ENCODE peak calls at places on chromosomes 16 and 17, in eight cellular contexts. Y is left ventricle myocardium inferior, K is endothelial cell of umbilical vein, C is MM.1S, D is A549, N is kidney, A is lower lobe of right lung, L is upper lobe of right lung. O is an unnamed sample. For H3K4me1, the result is how much of the 10 kb centered on the place peaks cover.

GRCh38 chr16:3591436-3591803 is 14.2 kb upstream of the NLRC3 start:
- DNase-seq in Y (no peak), K (no peak), C (no peak), D (no peak), N (peak), A (no peak), L (no peak), O (no peak)

GRCh38 chr17:33218657-33219298 is 74.3 kb downstream of the ASIC2 start:
- DNase-seq in Y (no peak), K (no peak), C (no peak), D (no peak), N (no peak), A (no peak), L (no peak), O (no peak)

GRCh38 chr17:12737740-12738469 is 51.4 kb upstream of the ARHGAP44 start:
- DNase-seq in Y (no peak), K (no peak), C (no peak), D (no peak), N (no peak), A (no peak), L (no peak), O (no peak)

GRCh38 chr16:13453938-13454553 is 465.9 kb upstream of the ERCC4 start:
- DNase-seq in Y (no peak), K (no peak), C (peak), D (peak), N (no peak), A (no peak), L (no peak), O (peak)

GRCh38 chr17:69246726-69247375 is 18.2 kb upstream of the ABCA10 start:
- DNase-seq in Y (no peak), K (peak), C (peak), D (peak), N (no peak), A (no peak), L (no peak), O (peak)

GRCh38 chr16:88508868-88509748 is 56.0 kb downstream of the ZFPM1 start:
- DNase-seq in Y (no peak), K (no peak), C (no peak), D (no peak), N (no peak), A (no peak), L (no peak), O (no peak)

GRCh38 chr17:41456206-41456605 is 11.0 kb downstream of the KRT32 start:
- DNase-seq in Y (no peak), K (no peak), C (no peak), D (no peak), N (no peak), A (no peak), L (no peak), O (no peak)

GRCh38 chr17:70520447-70520846 is 351.1 kb downstream of the KCNJ2 start:
- DNase-seq in Y (no peak), K (no peak), C (no peak), D (no peak), N (no peak), A (no peak), L (no peak), O (no peak)

GRCh38 chr16:35735403-35736251 is 2276.2 kb downstream of the TP53TG3F start:
- DNase-seq in Y (no peak), K (no peak), C (no peak), D (no peak), N (peak), A (no peak), L (no peak), O (no peak)

GRCh38 chr16:51924744-51925143 is 622.2 kb downstream of the TOX3 start:
- DNase-seq in Y (no peak), K (no peak), C (no peak), D (no peak), N (no peak), A (no peak), L (no peak), O (no peak)

GRCh38 chr17:81163703-81164413 is 1.4 kb upstream of the PVALEF start:
- DNase-seq in Y (no peak), K (no peak), C (no peak), D (no peak), N (peak), A (peak), L (no peak), O (no peak)

GRCh38 chr17:57915980-57916757 is 39.0 kb downstream of the CUEDC1 start:
- DNase-seq in Y (no peak), K (no peak), C (no peak), D (no peak), N (no peak), A (no peak), L (no peak), O (no peak)

GRCh38 chr17:81097134-81097942 is 62.4 kb downstream of the BAIAP2 start:
- DNase-seq in Y (peak), K (peak), C (no peak), D (peak), N (peak), A (peak), L (peak), O (peak)

GRCh38 chr17:60712675-60713074 is 35.0 kb downstream of the BCAS3 start:
- DNase-seq in Y (no peak), K (no peak), C (no peak), D (no peak), N (no peak), A (no peak), L (no peak), O (no peak)

GRCh38 chr17:78903101-78903779 is at the start of gene CEP295NL:
- DNase-seq in Y (no peak), K (no peak), C (no peak), D (peak), N (no peak), A (no peak), L (no peak), O (no peak)

GRCh38 chr17:48161127-48161905 is 53.8 kb downstream of the SNX11 start:
- DNase-seq in Y (no peak), K (no peak), C (no peak), D (no peak), N (no peak), A (no peak), L (no peak), O (no peak)

GRCh38 chr16:89393731-89394406 is 96.5 kb downstream of the ANKRD11 start:
- DNase-seq in Y (peak), K (peak), C (no peak), D (no peak), N (peak), A (peak), L (peak), O (no peak)

GRCh38 chr17:72697602-72698146 is 394.8 kb downstream of the SLC39A11 start:
- DNase-seq in Y (no peak), K (no peak), C (no peak), D (no peak), N (no peak), A (no peak), L (no peak), O (no peak)

GRCh38 chr17:29566473-29567361 is at the start of gene ABHD15:
- DNase-seq in Y (peak), K (peak), C (peak), D (peak), N (peak), A (peak), L (peak), O (peak)

GRCh38 chr17:42387663-42388380 is 420 bp downstream of the STAT3 start:
- DNase-seq in Y (peak), K (peak), C (peak), D (no peak), N (peak), A (peak), L (peak), O (peak)

GRCh38 chr17:77497578-77497934 is 356.8 kb downstream of the SEC14L1 start:
- DNase-seq in Y (peak), K (no peak), C (no peak), D (no peak), N (peak), A (no peak), L (peak), O (no peak)

DNA sequence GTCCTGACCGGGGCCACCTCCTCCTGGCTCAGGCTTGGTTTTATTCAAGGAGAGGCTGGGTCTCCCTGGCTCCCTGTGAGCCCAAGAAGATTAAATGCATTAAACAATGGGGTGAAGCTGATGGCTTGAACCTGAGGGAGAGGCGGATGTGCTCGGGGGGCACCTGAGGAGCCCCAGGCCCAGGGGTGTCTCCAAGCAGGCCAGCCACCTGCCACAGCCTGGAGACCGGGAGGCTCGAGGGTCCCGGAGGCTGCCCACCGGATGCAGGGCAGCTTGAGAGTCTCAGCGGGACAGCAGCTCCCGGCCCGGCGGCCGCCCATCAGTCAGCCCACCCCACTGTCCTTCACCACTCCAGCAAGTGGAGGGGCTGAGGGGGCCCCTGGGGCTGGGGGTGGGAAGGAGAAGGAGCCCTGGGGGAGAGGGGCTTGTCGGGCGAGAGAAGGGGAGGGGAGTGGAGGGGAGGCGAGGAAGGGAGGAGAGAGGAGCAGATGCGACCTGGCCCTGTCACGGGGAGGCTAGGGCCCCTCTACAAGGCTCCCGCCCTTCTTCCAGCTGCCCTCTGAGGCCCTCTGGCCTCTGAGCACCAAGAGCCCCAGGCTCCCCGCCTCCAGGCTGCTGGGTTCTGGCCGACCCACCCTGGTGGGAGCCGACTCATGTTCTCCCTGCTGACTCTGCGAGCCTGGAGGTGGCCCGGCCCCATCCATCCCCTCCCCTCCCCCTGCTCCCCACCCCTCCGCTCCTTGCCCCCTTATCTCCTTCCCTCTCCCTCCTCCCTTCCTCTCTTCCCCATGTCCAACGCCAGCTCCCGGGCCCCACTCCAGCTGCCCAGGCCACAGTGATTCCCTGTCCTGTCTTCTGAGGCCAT is 13.2 kb downstream of the CD7 start:
- DNase-seq in Y (no peak), K (no peak), C (no peak), D (no peak), N (peak), A (no peak), L (peak), O (no peak)
- H3K4me1 ChIP-seq in Y (under half), K (under half), C (under half), D (under half), N (under half), A (under half), L (under half), O (half or more)

GRCh38 chr16:84839956-84840355 is 20.2 kb downstream of the CRISPLD2 start:
- DNase-seq in Y (no peak), K (no peak), C (no peak), D (peak), N (no peak), A (no peak), L (no peak), O (no peak)
- H3K27ac ChIP-seq in Y (no peak), K (no peak), C (no peak), D (peak), N (no peak), A (no peak), L (no peak), O (no peak)

DNA sequence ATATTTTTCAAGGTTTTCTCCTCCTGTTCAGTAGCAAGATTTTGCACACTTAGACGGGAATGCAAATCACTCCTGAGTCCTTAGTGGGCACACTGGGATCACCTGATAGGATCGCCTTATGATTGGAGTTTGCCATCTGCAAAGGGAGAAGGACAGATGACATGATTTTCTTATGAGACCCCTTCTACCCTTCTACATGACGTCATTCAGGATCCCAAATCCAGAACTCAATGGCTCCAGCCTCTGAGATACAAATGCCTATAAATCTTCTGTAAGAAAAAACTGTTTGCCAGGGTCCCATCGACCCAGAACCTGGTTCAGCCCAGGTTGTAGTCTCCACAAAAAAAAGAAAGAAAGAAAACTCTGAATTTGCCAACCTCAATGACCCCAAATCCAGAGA is 6.9 kb downstream of the ZNF423 start:
- DNase-seq in Y (no peak), K (no peak), C (no peak), D (no peak), N (no peak), A (no peak), L (no peak), O (no peak)
- H3K4me1 ChIP-seq in Y (under half), K (under half), C (under half), D (under half), N (under half), A (under half), L (under half), O (under half)

DNA sequence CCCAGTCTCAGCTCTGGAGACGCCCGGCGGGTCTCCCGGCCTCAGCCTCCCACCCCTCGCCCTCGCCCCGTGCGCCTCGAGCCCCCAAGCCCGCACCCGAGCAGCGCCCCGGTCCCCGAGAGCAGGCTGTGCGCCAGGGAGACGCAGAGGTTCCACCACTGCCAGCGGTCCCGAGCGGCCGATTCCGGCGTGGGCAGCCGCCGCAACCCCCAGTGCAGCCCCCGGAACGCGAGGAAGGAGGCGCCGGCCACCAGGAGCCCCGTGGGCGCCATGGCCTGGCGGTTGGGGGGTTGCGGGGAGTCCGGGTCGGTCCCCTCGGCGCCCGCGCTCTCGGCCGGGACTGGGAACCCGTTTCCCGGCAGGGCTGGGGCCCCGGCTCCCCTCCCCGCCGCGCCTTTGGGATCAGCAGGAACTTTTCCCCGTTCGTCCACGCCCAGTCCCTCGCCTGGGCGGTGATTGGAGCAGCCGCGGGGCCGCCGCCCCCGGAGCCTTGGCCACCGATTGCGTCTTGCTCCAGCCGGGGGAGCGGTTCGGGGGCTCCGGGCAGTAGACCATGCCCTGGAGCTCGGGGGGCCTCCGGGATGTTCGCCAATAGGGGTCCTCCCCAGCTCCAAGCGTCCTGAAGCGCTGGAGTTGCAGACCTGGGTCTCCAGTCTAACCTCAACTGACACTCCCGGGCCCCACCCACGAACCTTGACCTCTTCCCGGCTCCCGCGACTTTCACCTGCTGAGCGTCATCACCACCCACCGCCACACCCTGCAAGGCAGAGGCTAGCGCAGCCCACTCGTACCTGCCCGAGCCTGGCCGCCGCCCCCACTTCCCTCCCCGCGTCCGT is at the start of gene TLCD2:
- DNase-seq in Y (peak), K (peak), C (no peak), D (peak), N (peak), A (peak), L (peak), O (no peak)
- H3K27ac ChIP-seq in Y (peak), K (no peak), C (no peak), D (peak), N (peak), A (peak), L (peak), O (no peak)

GRCh38 chr17:39169101-39169500 is 3.1 kb upstream of the ARL5C start:
- DNase-seq in Y (no peak), K (no peak), C (no peak), D (no peak), N (no peak), A (no peak), L (no peak), O (no peak)
- H3K4me1 ChIP-seq in Y (under half), K (under half), C (under half), D (under half), N (under half), A (under half), L (under half), O (under half)

GRCh38 chr17:55347341-55347740 is 74.3 kb downstream of the MMD start:
- DNase-seq in Y (no peak), K (no peak), C (no peak), D (no peak), N (no peak), A (no peak), L (no peak), O (no peak)

GRCh38 chr17:55348749-55349354 is 72.8 kb downstream of the MMD start:
- DNase-seq in Y (no peak), K (peak), C (peak), D (peak), N (no peak), A (peak), L (no peak), O (peak)

GRCh38 chr17:55344514-55344997 is 77.1 kb downstream of the MMD start:
- DNase-seq in Y (no peak), K (no peak), C (no peak), D (no peak), N (no peak), A (no peak), L (no peak), O (no peak)

GRCh38 chr17:55345132-55345531 is 76.5 kb downstream of the MMD start:
- DNase-seq in Y (no peak), K (no peak), C (no peak), D (no peak), N (no peak), A (no peak), L (no peak), O (no peak)

GRCh38 chr17:55346658-55347057 is 75.0 kb downstream of the MMD start:
- DNase-seq in Y (no peak), K (no peak), C (no peak), D (no peak), N (no peak), A (no peak), L (no peak), O (no peak)
- H3K27ac ChIP-seq in Y (no peak), K (no peak), C (no peak), D (no peak), N (no peak), A (no peak), L (no peak), O (no peak)